ENCODE peak calls at places on chromosome 1, in seven cellular contexts. I is prostate gland; U is GM23248; F is activated CD8-positive, alpha-beta memory T cell treated with anti-CD3 and anti-CD28 coated beads for 24 hours; Q is stromal cell of bone marrow; V is SK-N-SH; Z is tibial artery. A is an unnamed sample.

GRCh38 chr1:83818916-83819315 is 180.0 kb downstream of the TTLL7 start:
- DNase-seq in I (no peak), V (no peak), U (peak; percentile 59), F (no peak), Z (no peak), Q (peak; percentile 38), A (peak; percentile 60)

GRCh38 chr1:20410555-20410954 is 75.5 kb downstream of the CAMK2N1 start:
- DNase-seq in F (no peak), Q (no peak), U (peak; percentile 37), V (peak; percentile 38), I (no peak), Z (peak; percentile 13), A (no peak)

GRCh38 chr1:153550827-153551512 is 1.9 kb upstream of the S100A3 start:
- DNase-seq in Q (no peak), V (no peak), F (no peak), U (no peak), Z (peak; percentile 61), I (no peak), A (no peak)

GRCh38 chr1:54016343-54017282 is 1.4 kb downstream of the LDLRAD1 start:
- DNase-seq in F (peak; percentile 30), I (peak; percentile 88), Q (peak; percentile 14), U (peak; percentile 64), Z (no peak), V (peak; percentile 17), A (peak; percentile 1)

GRCh38 chr1:116569776-116570357 is 959 bp downstream of the CD58 start:
- DNase-seq in I (peak; percentile 34), U (peak; percentile 21), F (no peak), Z (peak; percentile 75), V (no peak), Q (no peak), A (no peak)

GRCh38 chr1:57061369-57061768 is 95.6 kb upstream of the C8B start:
- DNase-seq in Q (peak; percentile 31), Z (no peak), I (no peak), U (peak; percentile 81), F (no peak), V (no peak), A (peak; percentile 15)

GRCh38 chr1:227920426-227920825 is 27.3 kb downstream of the WNT9A start:
- DNase-seq in V (no peak), F (no peak), Z (no peak), Q (no peak), U (no peak), I (no peak), A (no peak)

GRCh38 chr1:110370827-110371226 is 20.0 kb downstream of the SLC16A4 start:
- DNase-seq in Q (peak; percentile 59), I (no peak), V (no peak), Z (no peak), U (peak; percentile 91), F (no peak), A (no peak)

GRCh38 chr1:245516178-245516829 is 361.5 kb downstream of the KIF26B start:
- DNase-seq in Q (no peak), Z (no peak), U (no peak), F (no peak), I (no peak), V (no peak), A (no peak)

GRCh38 chr1:44294588-44295007 is 60.5 kb downstream of the ERI3 start:
- DNase-seq in I (no peak), F (no peak), Q (peak; percentile 97), U (peak; percentile 95), Z (no peak), V (peak; percentile 41), A (peak; percentile 75)

GRCh38 chr1:6962390-6962955 is 177.2 kb downstream of the CAMTA1 start:
- DNase-seq in Z (no peak), F (peak; percentile 77), Q (no peak), U (no peak), V (peak; percentile 50), I (no peak), A (no peak)

GRCh38 chr1:181133969-181134418 is 45.5 kb downstream of the IER5 start:
- DNase-seq in Z (peak; percentile 44), I (no peak), U (no peak), V (no peak), Q (no peak), F (no peak), A (no peak)

GRCh38 chr1:156524481-156524869 is 23.9 kb upstream of the MEF2D start:
- DNase-seq in Z (no peak), V (no peak), I (no peak), U (no peak), Q (no peak), F (no peak), A (no peak)

GRCh38 chr1:207711285-207711684 is 40.6 kb upstream of the CD46 start:
- DNase-seq in U (no peak), F (no peak), Z (no peak), I (peak; percentile 51), Q (peak; percentile 10), V (no peak), A (no peak)

GRCh38 chr1:88800382-88801051 is 90.8 kb downstream of the GTF2B start:
- DNase-seq in Q (peak; percentile 6), I (no peak), F (no peak), V (peak; percentile 36), U (peak; percentile 59), Z (no peak), A (no peak)

GRCh38 chr1:242243472-242243871 is 244.6 kb upstream of the MAP1LC3C start:
- DNase-seq in I (peak; percentile 53), Q (no peak), F (no peak), U (no peak), Z (no peak), V (no peak), A (no peak)

GRCh38 chr1:185397183-185397582 is 80.1 kb upstream of the IVNS1ABP start:
- DNase-seq in V (no peak), U (no peak), Z (no peak), Q (no peak), I (no peak), F (no peak), A (no peak)

A was measured in AG09319.